ENCODE peak calls at places on chromosomes 7 and 10, in five cellular contexts. One of them, this sample, is unnamed.

GRCh38 chr7:111050885-111051416 is 40.0 kb upstream of the LRRN3 start:
- DNase-seq in right lobe of liver: no peak
- DNase-seq in pancreas: no peak
- DNase-seq in suprapubic skin: no peak
- DNase-seq in MM.1S: no peak
- DNase-seq in this sample: no peak

GRCh38 chr10:33277135-33277536 is 57.3 kb downstream of the NRP1 start:
- DNase-seq in right lobe of liver: peak; percentile 59
- DNase-seq in pancreas: no peak
- DNase-seq in suprapubic skin: no peak
- DNase-seq in MM.1S: no peak
- DNase-seq in this sample: no peak

GRCh38 chr10:132636358-132636757 is 98.8 kb downstream of the INPP5A start:
- DNase-seq in right lobe of liver: peak; percentile 42
- DNase-seq in pancreas: no peak
- DNase-seq in suprapubic skin: no peak
- DNase-seq in MM.1S: no peak
- DNase-seq in this sample: no peak

GRCh38 chr7:105649727-105650381 is 68.6 kb upstream of the EFCAB10 start:
- DNase-seq in right lobe of liver: no peak
- DNase-seq in pancreas: no peak
- DNase-seq in suprapubic skin: no peak
- DNase-seq in MM.1S: no peak
- DNase-seq in this sample: no peak

GRCh38 chr10:108709927-108710722 is 1213.2 kb downstream of the XPNPEP1 start:
- DNase-seq in right lobe of liver: no peak
- DNase-seq in pancreas: no peak
- DNase-seq in suprapubic skin: no peak
- DNase-seq in MM.1S: no peak
- DNase-seq in this sample: no peak

GRCh38 chr7:25389489-25390106 is 161.3 kb upstream of the NPVF start:
- DNase-seq in right lobe of liver: no peak
- DNase-seq in pancreas: peak; percentile 36
- DNase-seq in suprapubic skin: no peak
- DNase-seq in MM.1S: peak; percentile 59
- DNase-seq in this sample: no peak

GRCh38 chr10:119616879-119617580 is 20.3 kb upstream of the TIAL1 start:
- DNase-seq in right lobe of liver: no peak
- DNase-seq in pancreas: no peak
- DNase-seq in suprapubic skin: no peak
- DNase-seq in MM.1S: peak; percentile 23
- DNase-seq in this sample: no peak

GRCh38 chr10:21169271-21169670 is 272.2 kb upstream of the NEBL start:
- DNase-seq in right lobe of liver: no peak
- DNase-seq in pancreas: no peak
- DNase-seq in suprapubic skin: no peak
- DNase-seq in MM.1S: no peak
- DNase-seq in this sample: no peak

GRCh38 chr10:86389441-86390193 is 23.0 kb upstream of the GRID1 start:
- DNase-seq in right lobe of liver: peak; percentile 55
- DNase-seq in pancreas: peak; percentile 76
- DNase-seq in suprapubic skin: no peak
- DNase-seq in MM.1S: peak; percentile 13
- DNase-seq in this sample: no peak

GRCh38 chr10:50152792-50153272 is 85.1 kb downstream of the WASHC2A start:
- DNase-seq in right lobe of liver: peak; percentile 52
- DNase-seq in pancreas: peak; percentile 43
- DNase-seq in suprapubic skin: no peak
- DNase-seq in MM.1S: no peak
- DNase-seq in this sample: no peak

GRCh38 chr10:122649903-122650302 is 49.7 kb downstream of the C10orf120 start:
- DNase-seq in right lobe of liver: no peak
- DNase-seq in pancreas: no peak
- DNase-seq in suprapubic skin: peak; percentile 15
- DNase-seq in MM.1S: no peak
- DNase-seq in this sample: no peak

GRCh38 chr10:24642921-24643678 is 80.6 kb downstream of the ARHGAP21 start:
- DNase-seq in right lobe of liver: no peak
- DNase-seq in pancreas: peak; percentile 57
- DNase-seq in suprapubic skin: no peak
- DNase-seq in MM.1S: peak; percentile 70
- DNase-seq in this sample: no peak

GRCh38 chr7:126778101-126778500 is 474.6 kb downstream of the GRM8 start:
- DNase-seq in right lobe of liver: no peak
- DNase-seq in pancreas: no peak
- DNase-seq in suprapubic skin: no peak
- DNase-seq in MM.1S: peak; percentile 96
- DNase-seq in this sample: no peak

GRCh38 chr7:126780993-126781392 is 471.7 kb downstream of the GRM8 start:
- DNase-seq in right lobe of liver: no peak
- DNase-seq in pancreas: no peak
- DNase-seq in suprapubic skin: no peak
- DNase-seq in MM.1S: peak; percentile 56
- DNase-seq in this sample: no peak

GRCh38 chr7:126783613-126784012 is 469.1 kb downstream of the GRM8 start:
- DNase-seq in right lobe of liver: no peak
- DNase-seq in pancreas: no peak
- DNase-seq in suprapubic skin: no peak
- DNase-seq in MM.1S: no peak
- DNase-seq in this sample: no peak
- TF ChIP-seq CTCF in right lobe of liver: no peak
- TF ChIP-seq CTCF in pancreas: no peak
- TF ChIP-seq CTCF in suprapubic skin: no peak
- TF ChIP-seq CTCF in MM.1S: no peak
- TF ChIP-seq CTCF in this sample: no peak

DNA sequence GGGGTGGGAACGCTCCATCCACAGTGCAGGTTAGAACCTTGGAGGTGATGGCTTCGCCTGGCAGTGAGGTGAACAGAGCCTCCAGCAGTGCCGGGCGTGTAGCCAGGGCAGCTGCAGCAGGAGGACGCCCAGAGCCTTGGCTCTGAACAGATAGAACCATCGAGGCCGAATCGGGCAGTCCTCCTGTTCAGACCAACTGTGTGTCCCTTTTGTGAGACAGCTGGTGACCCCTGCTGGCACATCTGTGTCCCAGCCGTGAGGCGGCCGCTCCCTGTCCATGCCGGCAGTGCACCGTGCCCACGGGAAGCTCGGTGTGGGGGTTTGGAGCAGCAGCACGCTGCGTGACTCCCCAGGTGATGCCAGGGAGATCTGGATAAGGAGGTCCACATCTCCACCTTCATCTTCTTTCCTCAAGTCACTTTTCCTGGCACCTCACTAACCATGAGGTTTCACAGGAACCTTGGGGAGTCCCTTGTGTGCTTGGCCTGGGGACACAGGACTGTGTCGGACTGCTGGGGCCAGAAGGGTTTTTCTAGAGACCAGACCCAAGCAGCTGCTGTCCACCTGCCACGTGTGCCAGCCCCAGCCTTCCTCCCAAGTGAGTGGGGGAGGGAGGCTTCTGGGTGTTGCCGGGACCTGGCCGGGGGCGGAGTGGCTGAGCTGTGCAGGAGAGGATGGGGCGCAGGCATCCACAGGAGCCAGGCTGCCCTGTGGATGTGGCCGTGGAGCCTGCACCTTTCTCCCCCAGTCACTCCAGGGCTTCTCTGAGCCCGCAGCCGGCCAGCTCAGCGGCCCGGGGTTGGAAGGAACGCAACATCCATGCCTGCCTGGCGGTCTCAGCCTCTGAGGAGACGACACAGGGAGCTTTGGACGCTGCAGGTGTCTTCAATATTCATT is 69.4 kb downstream of the DNAJB6 start:
- DNase-seq in right lobe of liver: no peak
- DNase-seq in pancreas: no peak
- DNase-seq in suprapubic skin: peak; percentile 62
- DNase-seq in MM.1S: no peak
- DNase-seq in this sample: no peak
- TF ChIP-seq CTCF in right lobe of liver: no peak
- TF ChIP-seq CTCF in pancreas: no peak
- TF ChIP-seq CTCF in suprapubic skin: no peak
- TF ChIP-seq CTCF in MM.1S: no peak
- TF ChIP-seq CTCF in this sample: no peak

GRCh38 chr7:33646166-33646565 is 259.2 kb upstream of the BMPER start:
- DNase-seq in right lobe of liver: no peak
- DNase-seq in pancreas: no peak
- DNase-seq in suprapubic skin: no peak
- DNase-seq in MM.1S: no peak
- DNase-seq in this sample: no peak
- TF ChIP-seq CTCF in right lobe of liver: no peak
- TF ChIP-seq CTCF in pancreas: no peak
- TF ChIP-seq CTCF in suprapubic skin: no peak
- TF ChIP-seq CTCF in MM.1S: no peak
- TF ChIP-seq CTCF in this sample: no peak

GRCh38 chr7:118870187-118870586 is 645.7 kb downstream of the ANKRD7 start:
- DNase-seq in right lobe of liver: no peak
- DNase-seq in pancreas: no peak
- DNase-seq in suprapubic skin: no peak
- DNase-seq in MM.1S: peak; percentile 50
- DNase-seq in this sample: no peak
- TF ChIP-seq CTCF in right lobe of liver: peak; percentile 24
- TF ChIP-seq CTCF in pancreas: no peak
- TF ChIP-seq CTCF in suprapubic skin: no peak
- TF ChIP-seq CTCF in MM.1S: peak; percentile 58
- TF ChIP-seq CTCF in this sample: no peak

DNA sequence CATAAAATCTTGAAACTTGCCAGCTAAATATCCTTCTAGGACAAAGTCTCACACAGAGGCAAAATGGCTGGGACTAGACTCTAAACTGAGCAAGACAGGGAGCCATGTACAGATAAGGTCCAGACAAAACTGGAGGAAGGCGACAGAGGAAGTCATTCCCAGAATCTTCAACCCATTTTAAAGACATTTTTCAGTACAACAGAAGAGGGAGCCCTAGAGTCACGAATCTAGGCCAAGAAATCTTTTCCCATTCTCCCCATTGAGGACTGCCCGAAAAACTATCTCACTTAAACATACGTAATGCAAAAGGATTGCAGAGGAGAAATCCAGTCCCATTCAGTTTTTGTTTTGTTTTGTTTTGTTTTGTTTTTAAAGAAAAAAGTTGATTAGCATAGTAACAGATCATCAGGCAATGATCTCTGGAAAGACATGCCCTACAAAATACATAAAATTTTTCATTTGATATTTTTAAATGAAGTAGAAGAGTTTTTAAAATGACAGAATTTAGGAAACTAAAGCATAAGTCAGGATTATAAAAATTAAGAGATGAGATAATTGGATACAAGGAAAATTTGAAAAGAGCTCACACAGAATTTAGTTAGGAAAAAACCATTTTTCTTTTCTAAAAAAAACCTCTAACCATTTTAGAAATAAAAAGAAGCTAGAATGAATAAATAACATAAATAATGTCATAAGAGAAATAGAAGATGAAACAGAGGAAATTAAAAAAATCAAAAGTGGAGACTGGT is 16.9 kb upstream of the PRF1 start:
- DNase-seq in right lobe of liver: no peak
- DNase-seq in pancreas: no peak
- DNase-seq in suprapubic skin: no peak
- DNase-seq in MM.1S: no peak
- DNase-seq in this sample: no peak
- TF ChIP-seq CTCF in right lobe of liver: peak; percentile 34
- TF ChIP-seq CTCF in pancreas: no peak
- TF ChIP-seq CTCF in suprapubic skin: no peak
- TF ChIP-seq CTCF in MM.1S: peak; percentile 56
- TF ChIP-seq CTCF in this sample: no peak